ENCODE peak calls at places on chromosomes 6 and 20, in nine cellular contexts. P is brain pericyte; I is naive thymus-derived CD8-positive, alpha-beta T cell; B is psoas muscle; Z is T-helper 9 cell; X is progenitor cell of endocrine pancreas; F is NCI-H2029 treated with DMSO at 0.1 percent for 48 hours; V is cardiac fibroblast; E is GM10248. W is an unnamed sample.

GRCh38 chr6:38136547-38136946 is 317.0 kb downstream of the ZFAND3 start:
- DNase-seq in P (no peak), B (no peak), I (no peak), F (no peak), E (no peak), V (no peak), X (no peak), Z (no peak), W (no peak)

GRCh38 chr6:91081452-91082067 is 494.7 kb upstream of the MAP3K7 start:
- DNase-seq in E (peak), Z (no peak), V (peak), I (no peak), B (no peak), F (peak), P (peak), X (no peak), W (peak)

GRCh38 chr6:53347250-53347920 is 1.4 kb downstream of the ELOVL5 start:
- DNase-seq in V (peak), X (no peak), E (peak), Z (no peak), P (no peak), F (no peak), I (no peak), B (no peak), W (no peak)

GRCh38 chr6:64681416-64682160 is 1025.4 kb downstream of the EYS start:
- DNase-seq in F (no peak), I (no peak), E (no peak), B (peak), V (peak), P (no peak), X (no peak), Z (no peak), W (no peak)

GRCh38 chr20:43722153-43722505 is 4.7 kb downstream of the GTSF1L start:
- DNase-seq in I (peak), F (no peak), Z (peak), V (no peak), B (no peak), X (no peak), P (no peak), E (no peak), W (no peak)

GRCh38 chr6:22332726-22333125 is 35.9 kb upstream of the PRL start:
- DNase-seq in I (no peak), V (no peak), F (no peak), Z (no peak), P (no peak), E (no peak), X (no peak), B (no peak), W (no peak)

GRCh38 chr20:57049298-57049697 is 217.1 kb downstream of the BMP7 start:
- DNase-seq in X (no peak), E (no peak), P (no peak), Z (no peak), I (no peak), V (no peak), F (no peak), B (no peak), W (no peak)

GRCh38 chr6:37705239-37706051 is 7.8 kb upstream of the MDGA1 start:
- DNase-seq in X (peak), P (peak), I (peak), V (peak), E (peak), F (no peak), Z (peak), B (peak), W (peak)

GRCh38 chr20:37179671-37180524 is 550 bp upstream of the MROH8 start:
- DNase-seq in B (no peak), E (no peak), P (no peak), Z (no peak), I (no peak), V (peak), X (no peak), F (no peak), W (peak)

GRCh38 chr6:82067021-82067420 is 180.5 kb downstream of the IBTK start:
- DNase-seq in V (peak), X (no peak), B (no peak), Z (no peak), F (no peak), E (peak), I (no peak), P (no peak), W (no peak)

GRCh38 chr6:150987371-150987828 is 121.9 kb downstream of the MTHFD1L start:
- DNase-seq in X (no peak), V (no peak), Z (no peak), P (no peak), I (no peak), F (no peak), E (peak), B (no peak), W (no peak)

GRCh38 chr20:47962286-47962685 is 177.0 kb upstream of the SULF2 start:
- DNase-seq in V (no peak), F (no peak), Z (no peak), P (no peak), I (no peak), B (peak), E (no peak), X (no peak), W (no peak)

GRCh38 chr6:152273002-152273401 is 364.2 kb downstream of the SYNE1 start:
- DNase-seq in V (peak), I (no peak), B (no peak), Z (no peak), F (no peak), E (no peak), X (no peak), P (no peak), W (no peak)

GRCh38 chr6:65116326-65116725 is 590.7 kb downstream of the EYS start:
- DNase-seq in F (no peak), I (no peak), X (no peak), V (no peak), E (no peak), B (no peak), P (no peak), Z (no peak), W (no peak)

GRCh38 chr6:136160255-136160654 is 89.9 kb downstream of the MTFR2 start:
- DNase-seq in V (no peak), B (no peak), F (no peak), I (no peak), Z (no peak), E (no peak), P (no peak), X (no peak), W (no peak)

GRCh38 chr20:1150218-1150617 is 31.8 kb downstream of the PSMF1 start:
- DNase-seq in F (no peak), I (no peak), B (no peak), E (no peak), V (peak), P (no peak), X (no peak), Z (no peak), W (peak)

GRCh38 chr6:84332139-84333034 is 104.9 kb upstream of the CEP162 start:
- DNase-seq in X (no peak), E (peak), P (no peak), I (no peak), B (no peak), Z (no peak), F (no peak), V (no peak), W (no peak)

GRCh38 chr6:41645007-41645618 is 6.8 kb downstream of the MDFI start:
- DNase-seq in Z (no peak), I (no peak), P (no peak), V (no peak), F (no peak), E (no peak), X (no peak), B (no peak), W (no peak)

GRCh38 chr20:951384-952169 is 35.4 kb upstream of the ANGPT4 start:
- DNase-seq in X (no peak), F (no peak), V (no peak), B (no peak), I (no peak), E (no peak), P (no peak), Z (no peak), W (no peak)

GRCh38 chr6:12733876-12734275 is 17.3 kb downstream of the PHACTR1 start:
- DNase-seq in V (no peak), I (no peak), X (no peak), Z (no peak), P (no peak), E (no peak), B (no peak), F (no peak), W (no peak)

GRCh38 chr20:11112837-11113236 is 439.0 kb upstream of the JAG1 start:
- DNase-seq in X (no peak), I (no peak), P (no peak), F (peak), V (no peak), E (no peak), Z (no peak), B (no peak), W (no peak)

GRCh38 chr20:61322151-61322860 is 70.2 kb downstream of the CDH4 start:
- DNase-seq in P (no peak), E (no peak), B (no peak), V (no peak), F (no peak), Z (no peak), X (no peak), I (no peak), W (no peak)

GRCh38 chr6:166779381-166779780 is 152.3 kb upstream of the RPS6KA2 start:
- DNase-seq in B (no peak), F (no peak), E (no peak), X (no peak), Z (no peak), I (no peak), V (no peak), P (no peak), W (no peak)

GRCh38 chr20:13338999-13339411 is 117.9 kb downstream of the ISM1 start:
- DNase-seq in F (no peak), V (no peak), X (no peak), B (no peak), E (no peak), I (no peak), P (no peak), Z (no peak), W (no peak)

GRCh38 chr20:50610212-50610718 is 81.1 kb downstream of the RIPOR3 start:
- DNase-seq in B (no peak), X (no peak), V (no peak), E (no peak), P (no peak), F (no peak), Z (no peak), I (no peak), W (no peak)

GRCh38 chr20:60224914-60225313 is 266.7 kb downstream of the CDH26 start:
- DNase-seq in Z (no peak), F (no peak), P (no peak), I (no peak), V (no peak), X (no peak), B (no peak), E (no peak), W (no peak)

GRCh38 chr6:44627091-44627878 is 239.8 kb downstream of the CDC5L start:
- DNase-seq in I (no peak), P (no peak), V (no peak), X (no peak), F (no peak), B (peak), Z (no peak), E (no peak), W (no peak)

GRCh38 chr20:46134716-46135115 is 16.6 kb downstream of the CD40 start:
- DNase-seq in V (no peak), I (no peak), P (no peak), X (no peak), E (no peak), F (no peak), B (no peak), Z (no peak), W (no peak)

GRCh38 chr20:4864292-4864691 is 137.0 kb downstream of the SLC23A2 start:
- DNase-seq in B (no peak), X (no peak), Z (no peak), P (no peak), E (no peak), I (no peak), F (no peak), V (no peak), W (no peak)

GRCh38 chr6:8085053-8085511 is 17.3 kb downstream of the EEF1E1 start:
- DNase-seq in B (no peak), I (no peak), F (no peak), E (no peak), Z (no peak), X (no peak), V (peak), P (peak), W (peak)